ENCODE peak calls at places on chromosome 15, in five cellular contexts. Z is AG09309, C is caudate nucleus, G is iPS DF 6.9, T is memory B cell. P is an unnamed sample.

GRCh38 chr15:27398631-27399030 is 427.6 kb downstream of the GABRG3 start:
- DNase-seq in T (no peak), C (no peak), Z (no peak), G (no peak), P (no peak)

GRCh38 chr15:27342991-27343390 is 372.0 kb downstream of the GABRG3 start:
- DNase-seq in G (no peak), Z (no peak), T (no peak), C (no peak), P (no peak)

GRCh38 chr15:51121631-51122225 is 27.0 kb upstream of the TNFAIP8L3 start:
- DNase-seq in G (no peak), T (no peak), C (no peak), Z (no peak), P (no peak)

GRCh38 chr15:87929835-87930234 is 326.7 kb downstream of the NTRK3 start:
- DNase-seq in Z (no peak), T (no peak), G (no peak), C (no peak), P (no peak)

GRCh38 chr15:84983299-84983698 is 1.6 kb downstream of the PDE8A start:
- DNase-seq in C (no peak), Z (no peak), G (no peak), T (no peak), P (no peak)

GRCh38 chr15:85306946-85307686 is 73.3 kb upstream of the AKAP13 start:
- DNase-seq in T (no peak), Z (no peak), G (no peak), C (no peak), P (no peak)

GRCh38 chr15:58065011-58065444 is 483 bp downstream of the ALDH1A2 start:
- DNase-seq in Z (no peak), T (no peak), C (no peak), G (no peak), P (no peak)

GRCh38 chr15:95646484-95646883 is 684.0 kb upstream of the NR2F2 start:
- DNase-seq in G (no peak), C (no peak), Z (no peak), T (no peak), P (no peak)

GRCh38 chr15:72312605-72313447 is 7.1 kb downstream of the CELF6 start:
- DNase-seq in T (peak), C (no peak), Z (no peak), G (peak), P (peak)

GRCh38 chr15:25246641-25247417 is 192.0 kb downstream of the UBE3A start:
- DNase-seq in T (peak), Z (no peak), C (no peak), G (no peak), P (no peak)

GRCh38 chr15:66294157-66294931 is 976 bp downstream of the DIS3L start:
- DNase-seq in G (no peak), Z (peak), T (no peak), C (no peak), P (peak)

GRCh38 chr15:69311319-69311721 is 12.6 kb downstream of the PAQR5 start:
- DNase-seq in C (no peak), Z (peak), T (no peak), G (no peak), P (peak)

GRCh38 chr15:101267320-101268104 is 9.8 kb downstream of the SELENOS start:
- DNase-seq in T (no peak), C (peak), Z (peak), G (no peak), P (peak)

GRCh38 chr15:58738051-58738707 is 11.3 kb downstream of the ADAM10 start:
- DNase-seq in G (no peak), Z (no peak), T (no peak), C (no peak), P (peak)

GRCh38 chr15:59917504-59918157 is 86.5 kb upstream of the FOXB1 start:
- DNase-seq in T (peak), Z (no peak), G (peak), C (no peak), P (no peak)

P was measured in stromal cell of bone marrow.